ENCODE peak calls at places on chromosome 4, in seven cellular contexts. U is IMR-90, W is H9, L is mesendoderm, I is mesenchymal stem cell, N is H1, P is trophoblast cell. J is an unnamed sample.

GRCh38 chr4:19927381-19927780 is 324.3 kb upstream of the SLIT2 start:
- DNase-seq in W (no peak), I (peak; percentile 41), P (no peak), L (no peak), N (no peak), U (peak; percentile 34), J (no peak)

GRCh38 chr4:78022517-78022916 is 34.6 kb upstream of the FRAS1 start:
- DNase-seq in P (no peak), W (no peak), U (no peak), I (no peak), N (no peak), L (no peak), J (no peak)

GRCh38 chr4:2047781-2048581 is 11.1 kb upstream of the NAT8L start:
- DNase-seq in I (no peak), N (no peak), U (no peak), W (no peak), P (no peak), L (no peak), J (no peak)

GRCh38 chr4:25157071-25157470 is 3.2 kb downstream of the SEPSECS start:
- DNase-seq in U (no peak), N (no peak), W (no peak), L (no peak), P (no peak), I (no peak), J (no peak)

GRCh38 chr4:1206299-1207156 is 34.1 kb upstream of the SPON2 start:
- DNase-seq in N (no peak), I (no peak), U (no peak), L (no peak), P (no peak), W (peak; percentile 21), J (no peak)

GRCh38 chr4:98092833-98093439 is 50.3 kb downstream of the STPG2 start:
- DNase-seq in I (peak; percentile 12), L (peak; percentile 8), W (no peak), U (peak; percentile 2), N (no peak), P (peak; percentile 48), J (no peak)

GRCh38 chr4:159334461-159334860 is 231.6 kb downstream of the RAPGEF2 start:
- DNase-seq in U (no peak), I (no peak), P (no peak), N (no peak), L (no peak), W (no peak), J (no peak)

GRCh38 chr4:113759696-113760093 is 1.8 kb downstream of the CAMK2D start:
- DNase-seq in N (no peak), P (no peak), I (peak; percentile 30), U (peak; percentile 12), W (no peak), L (no peak), J (no peak)

GRCh38 chr4:186624951-186625350 is 69.6 kb upstream of the MTNR1A start:
- DNase-seq in W (no peak), U (peak; percentile 87), P (peak; percentile 86), N (no peak), I (peak; percentile 71), L (peak; percentile 57), J (peak; percentile 37)

GRCh38 chr4:186979966-186980745 is 256.5 kb upstream of the FAT1 start:
- DNase-seq in N (no peak), W (no peak), I (peak; percentile 61), U (peak; percentile 66), P (no peak), L (no peak), J (no peak)

GRCh38 chr4:183691897-183692296 is 32.8 kb downstream of the TRAPPC11 start:
- DNase-seq in U (no peak), P (no peak), I (no peak), L (no peak), N (no peak), W (no peak), J (no peak)

GRCh38 chr4:109207060-109207459 is 95.4 kb downstream of the COL25A1 start:
- DNase-seq in W (no peak), P (no peak), I (no peak), L (peak; percentile 20), N (no peak), U (peak; percentile 71), J (no peak)

GRCh38 chr4:93897559-93897958 is 69.0 kb downstream of the ATOH1 start:
- DNase-seq in W (no peak), U (no peak), P (peak; percentile 48), N (no peak), I (peak; percentile 1), L (peak; percentile 8), J (no peak)

GRCh38 chr4:148273501-148273986 is 168.7 kb downstream of the NR3C2 start:
- DNase-seq in N (no peak), I (no peak), L (peak; percentile 62), P (no peak), U (no peak), W (no peak), J (no peak)

GRCh38 chr4:8016527-8016926 is 76.9 kb upstream of the AFAP1 start:
- DNase-seq in N (no peak), P (no peak), W (no peak), I (no peak), U (no peak), L (no peak), J (no peak)

GRCh38 chr4:42436950-42437349 is 39.7 kb downstream of the SHISA3 start:
- DNase-seq in N (no peak), W (no peak), L (no peak), I (no peak), U (no peak), P (no peak), J (no peak)

GRCh38 chr4:183444953-183445543 is 612 bp downstream of the CDKN2AIP start:
- DNase-seq in I (no peak), U (no peak), N (no peak), W (no peak), L (peak; percentile 53), P (peak; percentile 25), J (no peak)

GRCh38 chr4:185311113-185311888 is 84.4 kb downstream of the LRP2BP start:
- DNase-seq in W (no peak), L (no peak), P (no peak), N (no peak), U (no peak), I (no peak), J (no peak)

GRCh38 chr4:25930722-25931354 is 16.8 kb downstream of the SMIM20 start:
- DNase-seq in I (no peak), P (no peak), U (no peak), W (no peak), N (no peak), L (no peak), J (no peak)

GRCh38 chr4:31104033-31104432 is 383.9 kb downstream of the PCDH7 start:
- DNase-seq in U (peak; percentile 54), W (no peak), L (no peak), P (no peak), I (peak; percentile 74), N (no peak), J (no peak)

GRCh38 chr4:153535735-153536494 is 69.8 kb downstream of the TMEM131L start:
- DNase-seq in U (peak; percentile 22), N (peak; percentile 56), L (peak; percentile 62), I (peak; percentile 57), P (peak; percentile 35), W (peak; percentile 64), J (no peak)
- H3K18ac ChIP-seq in U (no peak overlapping the region), N (peak overlapping the region; percentile 35), L (no peak overlapping the region), I (no peak overlapping the region), P (no peak overlapping the region), W (peak overlapping the region; percentile 85), J (no peak overlapping the region)

DNA sequence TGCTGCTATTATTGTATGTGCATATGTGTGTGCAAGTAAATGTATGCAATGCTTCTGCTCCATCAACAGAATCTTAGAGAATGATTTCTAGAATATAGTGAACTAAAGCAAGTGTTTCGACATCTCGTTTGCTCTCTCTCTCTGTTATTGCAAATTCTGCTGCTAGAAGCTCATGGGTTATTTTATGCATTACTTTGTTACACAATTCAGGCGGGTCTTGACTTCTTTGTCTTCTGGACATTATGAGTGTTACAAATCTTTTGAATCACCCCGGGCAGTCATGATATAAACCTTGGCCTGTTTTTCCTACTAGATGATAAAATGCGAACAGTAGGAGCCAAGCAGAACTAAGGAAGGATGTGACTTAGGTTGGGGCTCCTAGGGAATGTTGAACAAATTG is 166.4 kb upstream of the SFRP2 start:
- DNase-seq in P (no peak), W (no peak), N (no peak), U (no peak), L (no peak), I (no peak), J (no peak)
- H3K27me3 ChIP-seq in P (no peaks in the 10 kb centered on the region), W (no peaks in the 10 kb centered on the region), N (no peaks in the 10 kb centered on the region), U (no peaks in the 10 kb centered on the region), L (no peaks in the 10 kb centered on the region), I (no peaks in the 10 kb centered on the region), J (no peaks in the 10 kb centered on the region)

GRCh38 chr4:52102587-52102986 is 51.5 kb downstream of the SPATA18 start:
- DNase-seq in N (no peak), P (no peak), U (peak; percentile 23), L (no peak), W (no peak), I (no peak), J (no peak)
- H3K4ac ChIP-seq in N (no peak overlapping the region), P (no peak overlapping the region), U (no peak overlapping the region), L (no peak overlapping the region), W (no peak overlapping the region), I (no peak overlapping the region), J (no peak overlapping the region)

GRCh38 chr4:14560577-14560976 is 441.7 kb upstream of the CPEB2 start:
- DNase-seq in W (no peak), N (no peak), L (no peak), P (no peak), U (no peak), I (no peak), J (no peak)

GRCh38 chr4:14564281-14564680 is 438.0 kb upstream of the CPEB2 start:
- DNase-seq in P (no peak), N (no peak), U (no peak), W (no peak), L (no peak), I (no peak), J (no peak)

GRCh38 chr4:14568356-14568755 is 433.9 kb upstream of the CPEB2 start:
- DNase-seq in N (no peak), I (no peak), P (no peak), L (no peak), U (no peak), W (no peak), J (no peak)

GRCh38 chr4:14562901-14563300 is 439.4 kb upstream of the CPEB2 start:
- DNase-seq in U (no peak), L (no peak), W (no peak), N (no peak), I (no peak), P (no peak), J (no peak)

GRCh38 chr4:14566518-14566917 is 435.8 kb upstream of the CPEB2 start:
- DNase-seq in U (peak; percentile 0), I (no peak), L (no peak), P (no peak), W (no peak), N (no peak), J (no peak)
- H3K18ac ChIP-seq in U (no peak overlapping the region), I (no peak overlapping the region), L (no peak overlapping the region), P (no peak overlapping the region), W (no peak overlapping the region), N (no peak overlapping the region), J (no peak overlapping the region)

GRCh38 chr4:87956501-87956900 is 19.0 kb upstream of the SPP1 start:
- DNase-seq in N (no peak), I (no peak), P (no peak), L (no peak), U (no peak), W (no peak), J (no peak)
- H3K27me3 ChIP-seq in N (no peaks in the 10 kb centered on the region), I (no peaks in the 10 kb centered on the region), P (no peaks in the 10 kb centered on the region), L (no peaks in the 10 kb centered on the region), U (no peaks in the 10 kb centered on the region), W (no peaks in the 10 kb centered on the region), J (no peaks in the 10 kb centered on the region)